ENCODE peak calls at places on chromosomes 11 and 22, in eight cellular contexts. One of them, this sample, is unnamed.

GRCh38 chr11:6307879-6308278 is 12.4 kb downstream of the CAVIN3 start:
- DNase-seq in upper lobe of right lung: no peak
- DNase-seq in naive B cell: no peak
- DNase-seq in GM10248: no peak
- DNase-seq in naive thymus-derived CD8-positive, alpha-beta T cell: no peak
- DNase-seq in cardiac muscle cell: no peak
- DNase-seq in BE2C: no peak
- DNase-seq in GM12865: no peak
- DNase-seq in this sample: no peak

GRCh38 chr22:49934144-49934890 is 15.9 kb downstream of the CRELD2 start:
- DNase-seq in upper lobe of right lung: peak
- DNase-seq in naive B cell: peak
- DNase-seq in GM10248: no peak
- DNase-seq in naive thymus-derived CD8-positive, alpha-beta T cell: peak
- DNase-seq in cardiac muscle cell: no peak
- DNase-seq in BE2C: no peak
- DNase-seq in GM12865: no peak
- DNase-seq in this sample: no peak

GRCh38 chr11:3090096-3090901 is 33.1 kb upstream of the CARS1 start:
- DNase-seq in upper lobe of right lung: peak
- DNase-seq in naive B cell: no peak
- DNase-seq in GM10248: peak
- DNase-seq in naive thymus-derived CD8-positive, alpha-beta T cell: no peak
- DNase-seq in cardiac muscle cell: no peak
- DNase-seq in BE2C: no peak
- DNase-seq in GM12865: no peak
- DNase-seq in this sample: no peak

GRCh38 chr11:122743949-122744876 is 88.7 kb downstream of the UBASH3B start:
- DNase-seq in upper lobe of right lung: no peak
- DNase-seq in naive B cell: peak
- DNase-seq in GM10248: peak
- DNase-seq in naive thymus-derived CD8-positive, alpha-beta T cell: peak
- DNase-seq in cardiac muscle cell: no peak
- DNase-seq in BE2C: no peak
- DNase-seq in GM12865: peak
- DNase-seq in this sample: no peak

GRCh38 chr22:17230239-17230638 is 11.0 kb upstream of the ADA2 start:
- DNase-seq in upper lobe of right lung: no peak
- DNase-seq in naive B cell: no peak
- DNase-seq in GM10248: no peak
- DNase-seq in naive thymus-derived CD8-positive, alpha-beta T cell: no peak
- DNase-seq in cardiac muscle cell: no peak
- DNase-seq in BE2C: no peak
- DNase-seq in GM12865: no peak
- DNase-seq in this sample: no peak

GRCh38 chr22:33519140-33519973 is 400.9 kb downstream of the LARGE1 start:
- DNase-seq in upper lobe of right lung: no peak
- DNase-seq in naive B cell: peak
- DNase-seq in GM10248: peak
- DNase-seq in naive thymus-derived CD8-positive, alpha-beta T cell: no peak
- DNase-seq in cardiac muscle cell: peak
- DNase-seq in BE2C: no peak
- DNase-seq in GM12865: peak
- DNase-seq in this sample: peak

GRCh38 chr11:80495116-80495515 is 1054.3 kb upstream of the TENM4 start:
- DNase-seq in upper lobe of right lung: no peak
- DNase-seq in naive B cell: no peak
- DNase-seq in GM10248: no peak
- DNase-seq in naive thymus-derived CD8-positive, alpha-beta T cell: no peak
- DNase-seq in cardiac muscle cell: no peak
- DNase-seq in BE2C: no peak
- DNase-seq in GM12865: no peak
- DNase-seq in this sample: no peak

GRCh38 chr11:97355230-97355629 is 965.4 kb downstream of the JRKL start:
- DNase-seq in upper lobe of right lung: no peak
- DNase-seq in naive B cell: no peak
- DNase-seq in GM10248: no peak
- DNase-seq in naive thymus-derived CD8-positive, alpha-beta T cell: no peak
- DNase-seq in cardiac muscle cell: no peak
- DNase-seq in BE2C: no peak
- DNase-seq in GM12865: no peak
- DNase-seq in this sample: no peak

GRCh38 chr11:68870470-68870869 is 28.8 kb upstream of the CPT1A start:
- DNase-seq in upper lobe of right lung: peak
- DNase-seq in naive B cell: no peak
- DNase-seq in GM10248: no peak
- DNase-seq in naive thymus-derived CD8-positive, alpha-beta T cell: no peak
- DNase-seq in cardiac muscle cell: no peak
- DNase-seq in BE2C: no peak
- DNase-seq in GM12865: no peak
- DNase-seq in this sample: no peak

GRCh38 chr11:96486890-96487633 is 97.2 kb downstream of the JRKL start:
- DNase-seq in upper lobe of right lung: peak
- DNase-seq in naive B cell: no peak
- DNase-seq in GM10248: no peak
- DNase-seq in naive thymus-derived CD8-positive, alpha-beta T cell: no peak
- DNase-seq in cardiac muscle cell: peak
- DNase-seq in BE2C: no peak
- DNase-seq in GM12865: no peak
- DNase-seq in this sample: no peak

GRCh38 chr11:23212829-23213228 is 352.6 kb upstream of the CCDC179 start:
- DNase-seq in upper lobe of right lung: no peak
- DNase-seq in naive B cell: no peak
- DNase-seq in GM10248: no peak
- DNase-seq in naive thymus-derived CD8-positive, alpha-beta T cell: no peak
- DNase-seq in cardiac muscle cell: no peak
- DNase-seq in BE2C: no peak
- DNase-seq in GM12865: no peak
- DNase-seq in this sample: no peak

GRCh38 chr22:32355760-32356159 is 1.9 kb upstream of the RFPL3 start:
- DNase-seq in upper lobe of right lung: no peak
- DNase-seq in naive B cell: no peak
- DNase-seq in GM10248: no peak
- DNase-seq in naive thymus-derived CD8-positive, alpha-beta T cell: no peak
- DNase-seq in cardiac muscle cell: no peak
- DNase-seq in BE2C: no peak
- DNase-seq in GM12865: no peak
- DNase-seq in this sample: peak

GRCh38 chr11:128279861-128280260 is 307.5 kb downstream of the ETS1 start:
- DNase-seq in upper lobe of right lung: no peak
- DNase-seq in naive B cell: no peak
- DNase-seq in GM10248: no peak
- DNase-seq in naive thymus-derived CD8-positive, alpha-beta T cell: no peak
- DNase-seq in cardiac muscle cell: peak
- DNase-seq in BE2C: no peak
- DNase-seq in GM12865: no peak
- DNase-seq in this sample: no peak

GRCh38 chr11:2901196-2901796 is 15.7 kb upstream of the CDKN1C start:
- DNase-seq in upper lobe of right lung: no peak
- DNase-seq in naive B cell: no peak
- DNase-seq in GM10248: no peak
- DNase-seq in naive thymus-derived CD8-positive, alpha-beta T cell: no peak
- DNase-seq in cardiac muscle cell: no peak
- DNase-seq in BE2C: no peak
- DNase-seq in GM12865: no peak
- DNase-seq in this sample: no peak

GRCh38 chr11:66715346-66716085 is 13.5 kb downstream of the SPTBN2 start:
- DNase-seq in upper lobe of right lung: no peak
- DNase-seq in naive B cell: no peak
- DNase-seq in GM10248: no peak
- DNase-seq in naive thymus-derived CD8-positive, alpha-beta T cell: no peak
- DNase-seq in cardiac muscle cell: no peak
- DNase-seq in BE2C: no peak
- DNase-seq in GM12865: no peak
- DNase-seq in this sample: no peak

GRCh38 chr11:32438883-32439487 is 3.6 kb upstream of the WT1 start:
- DNase-seq in upper lobe of right lung: no peak
- DNase-seq in naive B cell: no peak
- DNase-seq in GM10248: no peak
- DNase-seq in naive thymus-derived CD8-positive, alpha-beta T cell: no peak
- DNase-seq in cardiac muscle cell: peak
- DNase-seq in BE2C: no peak
- DNase-seq in GM12865: no peak
- DNase-seq in this sample: no peak

GRCh38 chr11:69700278-69701140 is 3.3 kb downstream of the FGF19 start:
- DNase-seq in upper lobe of right lung: peak
- DNase-seq in naive B cell: no peak
- DNase-seq in GM10248: no peak
- DNase-seq in naive thymus-derived CD8-positive, alpha-beta T cell: no peak
- DNase-seq in cardiac muscle cell: peak
- DNase-seq in BE2C: peak
- DNase-seq in GM12865: no peak
- DNase-seq in this sample: peak

GRCh38 chr22:30920407-30920806 is 48.2 kb downstream of the MORC2 start:
- DNase-seq in upper lobe of right lung: peak
- DNase-seq in naive B cell: peak
- DNase-seq in GM10248: peak
- DNase-seq in naive thymus-derived CD8-positive, alpha-beta T cell: peak
- DNase-seq in cardiac muscle cell: peak
- DNase-seq in BE2C: peak
- DNase-seq in GM12865: peak
- DNase-seq in this sample: peak

GRCh38 chr11:33687733-33688479 is 12.7 kb downstream of the C11orf91 start:
- DNase-seq in upper lobe of right lung: no peak
- DNase-seq in naive B cell: no peak
- DNase-seq in GM10248: peak
- DNase-seq in naive thymus-derived CD8-positive, alpha-beta T cell: no peak
- DNase-seq in cardiac muscle cell: peak
- DNase-seq in BE2C: peak
- DNase-seq in GM12865: peak
- DNase-seq in this sample: peak

GRCh38 chr11:92685049-92685448 is 284.4 kb upstream of the MTNR1B start:
- DNase-seq in upper lobe of right lung: no peak
- DNase-seq in naive B cell: no peak
- DNase-seq in GM10248: no peak
- DNase-seq in naive thymus-derived CD8-positive, alpha-beta T cell: no peak
- DNase-seq in cardiac muscle cell: no peak
- DNase-seq in BE2C: no peak
- DNase-seq in GM12865: no peak
- DNase-seq in this sample: peak

GRCh38 chr11:67303132-67303988 is at the start of gene SSH3:
- DNase-seq in upper lobe of right lung: peak
- DNase-seq in naive B cell: no peak
- DNase-seq in GM10248: peak
- DNase-seq in naive thymus-derived CD8-positive, alpha-beta T cell: no peak
- DNase-seq in cardiac muscle cell: peak
- DNase-seq in BE2C: no peak
- DNase-seq in GM12865: no peak
- DNase-seq in this sample: peak

GRCh38 chr11:92500463-92500862 is 275.8 kb downstream of the FAT3 start:
- DNase-seq in upper lobe of right lung: no peak
- DNase-seq in naive B cell: no peak
- DNase-seq in GM10248: no peak
- DNase-seq in naive thymus-derived CD8-positive, alpha-beta T cell: no peak
- DNase-seq in cardiac muscle cell: no peak
- DNase-seq in BE2C: no peak
- DNase-seq in GM12865: no peak
- DNase-seq in this sample: no peak

GRCh38 chr22:48284671-48285070 is 1522.2 kb downstream of the TBC1D22A start:
- DNase-seq in upper lobe of right lung: no peak
- DNase-seq in naive B cell: no peak
- DNase-seq in GM10248: no peak
- DNase-seq in naive thymus-derived CD8-positive, alpha-beta T cell: no peak
- DNase-seq in cardiac muscle cell: no peak
- DNase-seq in BE2C: no peak
- DNase-seq in GM12865: no peak
- DNase-seq in this sample: no peak

GRCh38 chr11:127454856-127455255 is 454.3 kb upstream of the KIRREL3 start:
- DNase-seq in upper lobe of right lung: no peak
- DNase-seq in naive B cell: no peak
- DNase-seq in GM10248: no peak
- DNase-seq in naive thymus-derived CD8-positive, alpha-beta T cell: no peak
- DNase-seq in cardiac muscle cell: no peak
- DNase-seq in BE2C: no peak
- DNase-seq in GM12865: no peak
- DNase-seq in this sample: peak

GRCh38 chr22:22957090-22957489 is 69.5 kb downstream of the IGLL5 start:
- DNase-seq in upper lobe of right lung: no peak
- DNase-seq in naive B cell: no peak
- DNase-seq in GM10248: no peak
- DNase-seq in naive thymus-derived CD8-positive, alpha-beta T cell: no peak
- DNase-seq in cardiac muscle cell: no peak
- DNase-seq in BE2C: no peak
- DNase-seq in GM12865: no peak
- DNase-seq in this sample: no peak

GRCh38 chr22:29892757-29893156 is 9.8 kb downstream of the MTMR3 start:
- DNase-seq in upper lobe of right lung: no peak
- DNase-seq in naive B cell: no peak
- DNase-seq in GM10248: no peak
- DNase-seq in naive thymus-derived CD8-positive, alpha-beta T cell: no peak
- DNase-seq in cardiac muscle cell: no peak
- DNase-seq in BE2C: no peak
- DNase-seq in GM12865: no peak
- DNase-seq in this sample: no peak

GRCh38 chr11:66454828-66455227 is 11.9 kb upstream of the PELI3 start:
- DNase-seq in upper lobe of right lung: no peak
- DNase-seq in naive B cell: no peak
- DNase-seq in GM10248: no peak
- DNase-seq in naive thymus-derived CD8-positive, alpha-beta T cell: no peak
- DNase-seq in cardiac muscle cell: no peak
- DNase-seq in BE2C: no peak
- DNase-seq in GM12865: no peak
- DNase-seq in this sample: no peak

GRCh38 chr22:22709719-22710445 is 65.5 kb downstream of the GGTLC2 start:
- DNase-seq in upper lobe of right lung: no peak
- DNase-seq in naive B cell: no peak
- DNase-seq in GM10248: no peak
- DNase-seq in naive thymus-derived CD8-positive, alpha-beta T cell: no peak
- DNase-seq in cardiac muscle cell: no peak
- DNase-seq in BE2C: peak
- DNase-seq in GM12865: no peak
- DNase-seq in this sample: no peak

GRCh38 chr11:67024410-67024809 is 1.5 kb downstream of the SYT12 start:
- DNase-seq in upper lobe of right lung: no peak
- DNase-seq in naive B cell: peak
- DNase-seq in GM10248: no peak
- DNase-seq in naive thymus-derived CD8-positive, alpha-beta T cell: peak
- DNase-seq in cardiac muscle cell: no peak
- DNase-seq in BE2C: no peak
- DNase-seq in GM12865: peak
- DNase-seq in this sample: no peak

GRCh38 chr22:42747701-42748513 is 27.2 kb upstream of the A4GALT start:
- DNase-seq in upper lobe of right lung: no peak
- DNase-seq in naive B cell: no peak
- DNase-seq in GM10248: no peak
- DNase-seq in naive thymus-derived CD8-positive, alpha-beta T cell: no peak
- DNase-seq in cardiac muscle cell: peak
- DNase-seq in BE2C: no peak
- DNase-seq in GM12865: peak
- DNase-seq in this sample: peak